ENCODE peak calls at places on chromosomes 7 and 10, in seven cellular contexts. A is testis, W is NB4, P is uterus, R is HepG2, L is GM12892, Z is gastrocnemius medialis. U is an unnamed sample.

GRCh38 chr10:4819707-4820106 is 6.3 kb upstream of the AKR1E2 start:
- DNase-seq in A (no peak), W (peak), P (no peak), R (no peak), L (no peak), Z (no peak), U (peak)

GRCh38 chr10:52284416-52285013 is 29.6 kb upstream of the DKK1 start:
- DNase-seq in A (no peak), W (no peak), P (no peak), R (no peak), L (no peak), Z (no peak), U (no peak)

GRCh38 chr7:13797545-13797944 is 191.9 kb downstream of the ETV1 start:
- DNase-seq in A (no peak), W (no peak), P (no peak), R (no peak), L (no peak), Z (no peak), U (no peak)

GRCh38 chr7:139955098-139955820 is 107.5 kb downstream of the PARP12 start:
- DNase-seq in A (no peak), W (no peak), P (no peak), R (no peak), L (no peak), Z (no peak), U (no peak)

GRCh38 chr10:23994459-23995046 is 214.4 kb upstream of the KIAA1217 start:
- DNase-seq in A (peak), W (peak), P (peak), R (peak), L (peak), Z (peak), U (peak)

GRCh38 chr7:27106181-27106905 is 3.9 kb upstream of the HOXA2 start:
- DNase-seq in A (no peak), W (no peak), P (no peak), R (no peak), L (no peak), Z (no peak), U (no peak)

GRCh38 chr7:3722396-3722846 is 421.4 kb downstream of the SDK1 start:
- DNase-seq in A (peak), W (peak), P (no peak), R (peak), L (no peak), Z (no peak), U (no peak)

GRCh38 chr7:43590862-43591550 is 8.1 kb downstream of the STK17A start:
- DNase-seq in A (no peak), W (no peak), P (no peak), R (no peak), L (no peak), Z (no peak), U (no peak)

GRCh38 chr7:101099969-101100781 is 14.9 kb downstream of the TRIM56 start:
- DNase-seq in A (peak), W (peak), P (peak), R (peak), L (no peak), Z (peak), U (peak)
- TF ChIP-seq POLR2A in A (no peak), W (no peak), P (no peak), R (peak), L (no peak), Z (no peak), U (peak)

GRCh38 chr7:28465697-28466096 is 53.4 kb downstream of the CREB5 start:
- DNase-seq in A (no peak), W (no peak), P (no peak), R (no peak), L (no peak), Z (no peak), U (no peak)
- TF ChIP-seq POLR2A in A (no peak), W (no peak), P (no peak), R (no peak), L (no peak), Z (no peak), U (no peak)

DNA sequence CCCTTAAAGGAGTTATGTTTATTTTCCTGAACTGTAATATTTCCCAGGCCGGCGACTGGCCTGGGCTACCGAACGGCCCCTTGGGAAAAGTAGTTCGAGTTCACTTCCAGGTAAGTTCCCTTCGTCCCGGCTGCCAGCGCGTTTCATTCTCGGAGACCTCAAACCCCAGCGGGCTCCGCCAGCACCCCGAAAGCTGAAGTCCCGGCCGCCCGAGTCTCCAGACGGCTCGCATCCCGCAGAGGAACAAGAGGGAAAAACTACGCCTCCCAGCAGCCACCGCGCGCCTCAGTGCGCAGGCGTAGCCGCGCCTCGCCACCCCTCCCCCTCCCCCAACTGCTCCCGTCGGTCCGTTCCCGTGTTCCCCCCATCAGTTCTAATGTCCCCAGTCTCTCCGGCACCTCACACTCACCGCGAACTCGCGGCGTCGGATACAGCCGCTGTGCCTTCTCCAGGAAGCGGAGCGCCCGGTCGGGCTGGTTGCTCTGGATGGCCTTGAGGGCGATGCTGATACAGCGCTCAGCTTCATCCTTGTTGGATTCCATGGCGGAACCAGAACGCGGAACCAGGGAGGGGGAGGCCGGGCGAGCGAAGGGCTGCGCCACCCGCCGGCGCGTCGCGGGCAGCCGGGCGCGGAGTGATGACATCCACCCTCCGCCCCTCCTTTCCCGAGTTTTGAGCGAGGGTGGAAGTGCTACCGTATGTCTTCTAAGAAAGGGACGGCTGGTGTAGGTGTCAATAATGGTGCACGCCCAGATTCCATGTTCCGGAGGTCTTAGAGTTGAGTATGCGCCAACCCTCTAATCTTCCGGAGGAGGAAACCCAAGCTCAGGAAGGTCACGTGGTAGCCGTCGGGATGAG is at the start of gene DNAJB12:
- DNase-seq in A (peak), W (peak), P (peak), R (peak), L (peak), Z (peak), U (peak)
- TF ChIP-seq POLR2A in A (peak), W (peak), P (no peak), R (peak), L (peak), Z (peak), U (peak)

GRCh38 chr7:158585721-158586498 is 1.7 kb downstream of the PTPRN2 start:
- DNase-seq in A (no peak), W (no peak), P (no peak), R (no peak), L (no peak), Z (no peak), U (no peak)
- TF ChIP-seq POLR2A in A (no peak), W (no peak), P (no peak), R (no peak), L (no peak), Z (no peak), U (no peak)

DNA sequence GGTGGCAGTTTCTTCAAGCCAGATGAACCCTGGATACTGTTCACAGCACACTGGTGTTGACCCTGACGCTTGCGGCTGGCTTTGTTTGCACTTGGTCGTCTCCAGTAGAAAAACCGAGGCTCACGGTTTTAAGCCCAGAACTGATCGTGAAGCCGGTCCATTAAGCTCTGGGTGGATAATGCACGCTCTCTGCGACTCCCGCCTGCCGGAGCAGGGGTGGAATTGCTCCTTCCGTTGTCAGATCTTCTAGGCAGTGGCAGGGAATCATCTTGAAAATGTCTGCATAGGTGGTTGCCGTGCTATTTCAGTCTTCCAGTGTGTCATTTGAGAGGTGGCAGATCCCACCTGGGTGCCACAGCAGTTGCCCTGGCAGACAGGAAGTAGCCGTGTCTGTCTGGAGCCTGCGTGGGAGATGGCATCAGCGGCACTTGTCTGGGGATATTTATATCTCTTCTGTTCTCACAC is 35.9 kb upstream of the AP5Z1 start:
- DNase-seq in A (peak), W (peak), P (peak), R (peak), L (no peak), Z (peak), U (no peak)
- TF ChIP-seq POLR2A in A (no peak), W (no peak), P (no peak), R (no peak), L (no peak), Z (peak), U (no peak)

U was measured in erythroblast.